ENCODE peak calls at places on chromosome 2, in eight cellular contexts. B is uterus, P is IMR-90, R is cardiac muscle cell, O is spleen, T is tibial artery, E is fibroblast of lung, A is A549. Q is an unnamed sample. For H3K4me1, the result is how much of the 10 kb centered on the place peaks cover.

GRCh38 chr2:942775-943460 is 7.7 kb upstream of the SNTG2 start:
- DNase-seq in B (no peak), P (no peak), R (no peak), O (no peak), T (no peak), E (no peak), A (no peak), Q (no peak)

GRCh38 chr2:174815524-174815923 is 51.3 kb upstream of the CHRNA1 start:
- DNase-seq in B (no peak), P (no peak), R (no peak), O (no peak), T (no peak), E (peak), A (no peak), Q (no peak)

GRCh38 chr2:213722564-213722963 is 438.3 kb downstream of the SPAG16 start:
- DNase-seq in B (no peak), P (no peak), R (no peak), O (no peak), T (no peak), E (no peak), A (no peak), Q (no peak)

GRCh38 chr2:208256192-208256782 is 1.4 kb upstream of the IDH1 start:
- DNase-seq in B (no peak), P (no peak), R (peak), O (no peak), T (no peak), E (no peak), A (no peak), Q (no peak)

GRCh38 chr2:231918501-231919330 is 7.5 kb downstream of the NPPC start:
- DNase-seq in B (no peak), P (no peak), R (no peak), O (peak), T (no peak), E (no peak), A (no peak), Q (no peak)

GRCh38 chr2:128550801-128551416 is 232.2 kb upstream of the HS6ST1 start:
- DNase-seq in B (no peak), P (no peak), R (no peak), O (no peak), T (no peak), E (no peak), A (no peak), Q (no peak)

GRCh38 chr2:8376603-8377423 is 305.0 kb upstream of the ID2 start:
- DNase-seq in B (no peak), P (no peak), R (no peak), O (no peak), T (no peak), E (peak), A (no peak), Q (no peak)

GRCh38 chr2:231541605-231542509 is 11.6 kb upstream of the NMUR1 start:
- DNase-seq in B (no peak), P (no peak), R (no peak), O (peak), T (no peak), E (no peak), A (no peak), Q (peak)

GRCh38 chr2:24471662-24472061 is 19.4 kb upstream of the NCOA1 start:
- DNase-seq in B (no peak), P (no peak), R (no peak), O (no peak), T (no peak), E (no peak), A (no peak), Q (no peak)

GRCh38 chr2:112958428-112959108 is 19.2 kb upstream of the IL36G start:
- DNase-seq in B (no peak), P (peak), R (peak), O (no peak), T (no peak), E (peak), A (peak), Q (no peak)

GRCh38 chr2:100741880-100742814 is 77.8 kb upstream of the NPAS2 start:
- DNase-seq in B (peak), P (peak), R (no peak), O (no peak), T (no peak), E (peak), A (no peak), Q (peak)

GRCh38 chr2:187553908-187554703 is at the start of gene TFPI:
- DNase-seq in B (no peak), P (peak), R (peak), O (no peak), T (no peak), E (peak), A (no peak), Q (peak)

GRCh38 chr2:71333619-71334018 is 2.0 kb downstream of the ZNF638 start:
- DNase-seq in B (no peak), P (no peak), R (no peak), O (no peak), T (no peak), E (peak), A (no peak), Q (no peak)
- H3K4me1 ChIP-seq in B (under half), P (under half), R (under half), O (half or more), T (half or more), E (under half), A (under half), Q (half or more)

DNA sequence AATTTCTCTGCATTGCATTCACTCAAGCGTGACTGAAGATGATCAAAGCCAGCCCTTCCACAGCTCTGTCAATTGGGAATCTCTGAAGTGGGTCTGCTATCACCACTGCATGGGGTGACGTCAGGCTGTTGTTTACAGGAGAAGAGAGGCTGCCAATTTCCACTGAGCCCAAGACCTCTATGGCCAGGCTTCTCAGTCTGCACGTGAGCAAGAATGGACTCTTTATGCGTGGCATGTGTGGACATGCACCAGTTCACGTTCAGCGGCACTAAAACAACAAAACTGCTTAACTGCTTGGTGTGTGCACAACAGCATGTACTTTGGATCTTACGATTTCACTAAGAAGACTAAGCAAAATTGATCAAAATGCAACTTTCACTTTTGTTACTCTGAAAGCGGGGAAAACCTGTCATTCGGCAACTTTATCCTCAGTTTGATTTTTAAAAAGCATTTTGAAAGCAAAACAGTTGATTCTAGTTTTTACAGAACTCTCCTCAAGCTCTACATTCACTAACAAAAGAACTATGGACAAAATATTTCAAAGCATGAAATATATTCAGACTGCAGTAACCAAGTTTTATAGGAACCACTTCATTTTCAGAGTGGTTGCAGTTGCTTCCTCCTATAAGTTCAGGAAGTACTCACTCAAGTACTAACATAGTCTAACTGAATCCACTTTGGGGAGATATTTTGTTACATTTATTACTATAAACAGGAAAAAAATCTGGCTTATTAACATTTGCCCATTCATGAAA is 77.0 kb upstream of the SERTAD2 start:
- DNase-seq in B (peak), P (peak), R (peak), O (peak), T (peak), E (peak), A (no peak), Q (peak)
- H3K4me3 ChIP-seq in B (peak), P (peak), R (no peak), O (peak), T (peak), E (peak), A (no peak), Q (peak)

GRCh38 chr2:54669677-54670484 is 53.6 kb upstream of the EML6 start:
- DNase-seq in B (no peak), P (peak), R (no peak), O (no peak), T (no peak), E (peak), A (no peak), Q (peak)
- H3K4me1 ChIP-seq in B (under half), P (under half), R (under half), O (half or more), T (half or more), E (under half), A (under half), Q (under half)

GRCh38 chr2:230220347-230220969 is 674 bp upstream of the SP110 start:
- DNase-seq in B (no peak), P (no peak), R (no peak), O (no peak), T (no peak), E (no peak), A (no peak), Q (no peak)
- H3K4me3 ChIP-seq in B (peak), P (peak), R (peak), O (peak), T (peak), E (peak), A (peak), Q (peak)

DNA sequence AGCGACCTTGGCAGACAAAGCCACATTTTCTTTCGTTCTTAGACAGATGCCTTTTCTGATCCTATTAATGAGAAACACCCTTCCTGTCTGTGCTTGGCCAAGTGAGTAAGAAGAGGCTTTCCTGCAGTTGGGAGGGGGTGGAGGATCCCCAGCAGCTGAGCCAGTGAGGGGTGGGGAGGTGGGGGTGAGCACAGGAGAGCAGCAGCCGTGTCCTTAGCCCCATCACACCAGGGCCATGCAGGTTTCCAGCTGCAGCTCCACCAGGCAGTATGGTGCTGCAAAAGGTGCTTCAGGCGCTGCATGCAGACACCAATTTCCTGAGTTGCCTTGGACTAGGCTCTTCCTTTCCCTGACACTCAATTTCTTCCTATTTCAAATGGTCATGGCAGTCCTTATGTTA is 123.3 kb upstream of the SIX2 start:
- DNase-seq in B (no peak), P (no peak), R (no peak), O (no peak), T (no peak), E (no peak), A (no peak), Q (no peak)
- H3K4me1 ChIP-seq in B (under half), P (under half), R (under half), O (under half), T (under half), E (under half), A (under half), Q (under half)

Q was measured in gastrocnemius medialis.